ENCODE peak calls at places on chromosomes 16 and 17, in ten cellular contexts. M is H1, T is GM23248, Z is BE2C, W is SK-N-SH, X is OCI-LY7, V is gastrocnemius medialis, U is psoas muscle, Q is right atrium auricular region, L is A549. D is an unnamed sample.

GRCh38 chr16:75323928-75324327 is 72.5 kb upstream of the BCAR1 start:
- DNase-seq in M (no peak), T (no peak), Z (peak; percentile 36), W (peak; percentile 59), X (no peak), V (no peak), U (no peak), Q (no peak), L (no peak), D (no peak)

GRCh38 chr17:36592316-36592710 is 634 bp downstream of the DHRS11 start:
- DNase-seq in M (peak; percentile 80), T (peak; percentile 62), Z (peak; percentile 37), W (peak; percentile 71), X (no peak), V (no peak), U (peak; percentile 58), Q (no peak), L (peak; percentile 49), D (no peak)

GRCh38 chr17:27996157-27997043 is 46.1 kb upstream of the NLK start:
- DNase-seq in M (no peak), T (no peak), Z (no peak), W (no peak), X (no peak), V (no peak), U (no peak), Q (no peak), L (no peak), D (no peak)

GRCh38 chr17:41390411-41390938 is 6.9 kb downstream of the KRT31 start:
- DNase-seq in M (no peak), T (no peak), Z (no peak), W (no peak), X (no peak), V (no peak), U (no peak), Q (no peak), L (no peak), D (peak; percentile 46)

GRCh38 chr17:1111599-1112443 is 68.0 kb downstream of the ABR start:
- DNase-seq in M (no peak), T (no peak), Z (peak; percentile 68), W (peak; percentile 50), X (no peak), V (no peak), U (peak; percentile 67), Q (no peak), L (peak; percentile 64), D (no peak)

GRCh38 chr16:26240807-26241206 is 549.0 kb downstream of the HS3ST4 start:
- DNase-seq in M (no peak), T (no peak), Z (no peak), W (no peak), X (no peak), V (no peak), U (no peak), Q (no peak), L (no peak), D (no peak)

GRCh38 chr16:68072038-68072695 is 13.0 kb upstream of the NFATC3 start:
- DNase-seq in M (peak; percentile 27), T (peak; percentile 84), Z (no peak), W (no peak), X (no peak), V (peak; percentile 96), U (peak; percentile 95), Q (no peak), L (no peak), D (peak; percentile 84)

GRCh38 chr17:43860927-43861622 is 14.1 kb downstream of the CD300LG start:
- DNase-seq in M (no peak), T (no peak), Z (no peak), W (no peak), X (no peak), V (peak; percentile 53), U (peak; percentile 74), Q (no peak), L (no peak), D (no peak)

GRCh38 chr16:49697631-49698030 is 158.3 kb downstream of the ZNF423 start:
- DNase-seq in M (no peak), T (no peak), Z (no peak), W (no peak), X (no peak), V (no peak), U (no peak), Q (no peak), L (no peak), D (no peak)

GRCh38 chr16:49698416-49698815 is 157.5 kb downstream of the ZNF423 start:
- DNase-seq in M (no peak), T (no peak), Z (peak; percentile 96), W (peak; percentile 92), X (no peak), V (no peak), U (no peak), Q (peak; percentile 73), L (no peak), D (no peak)

GRCh38 chr16:49699718-49700117 is 156.2 kb downstream of the ZNF423 start:
- DNase-seq in M (no peak), T (no peak), Z (no peak), W (no peak), X (no peak), V (no peak), U (no peak), Q (no peak), L (no peak), D (no peak)

GRCh38 chr16:49700222-49700927 is 155.5 kb downstream of the ZNF423 start:
- DNase-seq in M (peak; percentile 68), T (peak; percentile 39), Z (peak; percentile 48), W (peak; percentile 55), X (no peak), V (no peak), U (peak; percentile 66), Q (peak; percentile 81), L (no peak), D (no peak)

DNA sequence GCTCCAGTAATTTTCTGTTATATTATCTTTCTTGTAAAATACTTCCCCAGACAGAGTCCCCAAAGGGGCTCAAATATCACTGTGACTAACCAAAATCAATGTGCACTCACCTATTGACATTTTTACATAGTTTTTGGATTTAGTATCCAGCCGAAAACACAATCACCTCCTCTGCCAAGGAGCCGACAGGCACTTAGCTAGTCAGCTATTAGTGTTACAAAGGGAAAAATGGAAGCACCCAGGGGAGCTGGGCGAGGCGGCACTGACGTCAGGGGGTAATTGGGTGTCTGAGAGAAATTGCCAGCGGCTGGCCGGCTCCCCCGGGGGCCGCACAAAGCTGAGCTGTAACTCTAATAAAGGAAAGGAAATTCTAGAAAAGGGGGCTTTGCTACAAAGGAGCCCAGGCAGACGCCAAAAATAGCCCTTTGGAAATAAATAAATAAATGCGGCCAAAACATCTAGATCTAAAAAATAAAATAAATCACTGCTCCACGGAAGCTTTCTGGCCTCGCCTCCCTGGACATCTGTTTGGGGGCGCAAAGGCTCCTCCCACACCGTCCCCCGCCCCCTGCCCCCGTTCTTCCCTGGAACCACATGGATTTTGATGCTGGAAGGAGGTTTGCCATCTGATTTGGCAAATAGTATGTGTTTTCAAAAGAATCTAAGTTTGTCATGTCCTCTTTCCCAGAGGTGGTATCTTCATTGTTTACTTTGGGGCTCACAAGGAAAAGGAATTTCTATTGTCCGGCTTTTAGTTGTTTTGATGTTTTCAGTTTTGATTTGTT is 156.8 kb downstream of the ZNF423 start:
- DNase-seq in M (no peak), T (no peak), Z (peak; percentile 72), W (no peak), X (no peak), V (peak; percentile 50), U (peak; percentile 87), Q (peak; percentile 87), L (no peak), D (no peak)
- H3K4me1 ChIP-seq in M (peaks cover 74% of the 10 kb centered on the region), T (peaks cover 3% of the 10 kb centered on the region), Z (peaks cover 46% of the 10 kb centered on the region), W (peaks cover 10% of the 10 kb centered on the region), X (no peaks in the 10 kb centered on the region), V (peaks cover 35% of the 10 kb centered on the region), U (peaks cover 29% of the 10 kb centered on the region), Q (no peaks in the 10 kb centered on the region), L (no peaks in the 10 kb centered on the region), D (no peaks in the 10 kb centered on the region)

DNA sequence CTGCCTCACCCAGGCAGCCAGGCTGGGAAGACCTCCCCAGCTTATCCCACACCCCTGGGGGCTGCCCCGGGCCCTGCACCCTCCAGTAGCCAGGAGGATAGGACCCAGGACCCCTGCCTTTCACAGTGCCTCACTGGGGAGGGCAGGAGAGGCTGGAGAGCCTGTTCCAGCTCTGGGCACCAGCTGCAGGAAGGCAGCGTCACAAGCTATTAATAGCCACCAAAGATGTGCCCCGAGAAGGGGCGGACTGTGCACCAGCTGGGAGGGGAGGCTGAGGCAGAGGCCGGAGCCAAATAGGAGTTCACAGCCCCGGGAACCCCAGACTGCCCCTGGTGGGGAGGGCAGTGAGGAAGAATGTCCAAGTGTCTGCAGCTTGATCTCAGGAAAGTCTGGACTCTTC is 8.8 kb downstream of the SBK1 start:
- DNase-seq in M (no peak), T (no peak), Z (no peak), W (no peak), X (no peak), V (peak; percentile 62), U (peak; percentile 69), Q (no peak), L (no peak), D (no peak)
- H3K4me1 ChIP-seq in M (peaks cover 21% of the 10 kb centered on the region), T (no peaks in the 10 kb centered on the region), Z (no peaks in the 10 kb centered on the region), W (no peaks in the 10 kb centered on the region), X (no peaks in the 10 kb centered on the region), V (peaks cover 20% of the 10 kb centered on the region), U (peaks cover 10% of the 10 kb centered on the region), Q (no peaks in the 10 kb centered on the region), L (no peaks in the 10 kb centered on the region), D (no peaks in the 10 kb centered on the region)

GRCh38 chr16:73056911-73057310 is 9.0 kb upstream of the ZFHX3 start:
- DNase-seq in M (no peak), T (no peak), Z (no peak), W (no peak), X (no peak), V (no peak), U (no peak), Q (no peak), L (no peak), D (no peak)

GRCh38 chr16:73058616-73059409 is 10.9 kb upstream of the ZFHX3 start:
- DNase-seq in M (peak; percentile 69), T (peak; percentile 68), Z (peak; percentile 76), W (peak; percentile 77), X (peak; percentile 60), V (no peak), U (peak; percentile 72), Q (no peak), L (no peak), D (peak; percentile 54)

GRCh38 chr16:73056383-73056782 is 8.5 kb upstream of the ZFHX3 start:
- DNase-seq in M (no peak), T (no peak), Z (no peak), W (no peak), X (no peak), V (no peak), U (no peak), Q (no peak), L (no peak), D (no peak)

GRCh38 chr16:73058221-73058615 is 10.3 kb upstream of the ZFHX3 start:
- DNase-seq in M (peak; percentile 65), T (peak; percentile 77), Z (peak; percentile 54), W (peak; percentile 72), X (peak; percentile 72), V (no peak), U (peak; percentile 79), Q (no peak), L (no peak), D (peak; percentile 57)

GRCh38 chr16:73057369-73058210 is 9.7 kb upstream of the ZFHX3 start:
- DNase-seq in M (peak; percentile 65), T (peak; percentile 69), Z (peak; percentile 66), W (peak; percentile 76), X (peak; percentile 56), V (no peak), U (peak; percentile 76), Q (no peak), L (no peak), D (no peak)
- H3K4me1 ChIP-seq in M (peaks cover 43% of the 10 kb centered on the region), T (peaks cover 37% of the 10 kb centered on the region), Z (peaks cover 12% of the 10 kb centered on the region), W (peaks cover 20% of the 10 kb centered on the region), X (peaks cover 51% of the 10 kb centered on the region), V (peaks cover 43% of the 10 kb centered on the region), U (peaks cover 42% of the 10 kb centered on the region), Q (no peaks in the 10 kb centered on the region), L (peaks cover 47% of the 10 kb centered on the region), D (peaks cover 5% of the 10 kb centered on the region)

DNA sequence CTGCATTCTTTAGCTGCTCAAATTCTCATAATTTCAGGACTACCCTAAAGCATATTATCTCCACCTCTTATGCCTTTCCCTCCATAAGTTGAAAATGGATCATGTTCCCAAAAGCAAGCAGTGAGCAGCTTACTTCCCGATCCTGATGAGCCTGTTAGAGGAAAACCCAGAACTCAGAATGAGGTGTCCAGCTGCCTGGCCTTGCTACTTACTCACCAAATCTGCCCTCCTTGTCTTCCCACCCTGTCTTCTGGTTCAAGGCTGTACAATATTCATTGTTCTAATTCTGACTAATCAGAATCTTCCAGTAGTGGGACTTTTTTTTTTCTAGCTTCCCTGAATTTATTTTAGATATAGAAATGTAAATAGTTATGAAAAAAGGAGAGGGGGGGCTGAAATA is 10.8 kb downstream of the LYRM1 start:
- DNase-seq in M (no peak), T (peak; percentile 88), Z (no peak), W (no peak), X (no peak), V (no peak), U (no peak), Q (no peak), L (no peak), D (no peak)
- H3K4me1 ChIP-seq in M (no peaks in the 10 kb centered on the region), T (peaks cover 55% of the 10 kb centered on the region), Z (peaks cover 4% of the 10 kb centered on the region), W (peaks cover 18% of the 10 kb centered on the region), X (no peaks in the 10 kb centered on the region), V (peaks cover 19% of the 10 kb centered on the region), U (peaks cover 22% of the 10 kb centered on the region), Q (no peaks in the 10 kb centered on the region), L (peaks cover 40% of the 10 kb centered on the region), D (no peaks in the 10 kb centered on the region)

D was measured in small intestine.